ENCODE peak calls at places on chromosomes 11 and 22, in nine cellular contexts. One of them, this sample, is unnamed.

GRCh38 chr11:20397281-20397680 is 9.8 kb downstream of the PRMT3 start:
- DNase-seq in stimulated activated CD4-positive, alpha-beta T cell treated with anti-CD3 and anti-CD28 coated beads, Interleukin-15, amount 100 ng/mL, for 1 hour: no peak
- DNase-seq in activated naive CD4-positive, alpha-beta T cell treated with anti-CD3 and anti-CD28 coated beads for 36 hours: peak; percentile 23
- DNase-seq in GM23248: peak; percentile 75
- DNase-seq in heart right ventricle: no peak
- DNase-seq in A549: peak; percentile 38
- DNase-seq in colonic mucosa: no peak
- DNase-seq in stimulated activated naive CD4-positive, alpha-beta T cell treated with Interleukin-2 at 50 U/mL for 16 hours: no peak
- DNase-seq in myocyte: peak; percentile 34
- DNase-seq in this sample: no peak

GRCh38 chr22:39956932-39957664 is 3.1 kb upstream of the TMA7B start:
- DNase-seq in stimulated activated CD4-positive, alpha-beta T cell treated with anti-CD3 and anti-CD28 coated beads, Interleukin-15, amount 100 ng/mL, for 1 hour: no peak
- DNase-seq in A549: no peak
- DNase-seq in myocyte: no peak
- DNase-seq in stimulated activated naive CD4-positive, alpha-beta T cell treated with Interleukin-2 at 50 U/mL for 16 hours: no peak
- DNase-seq in colonic mucosa: no peak
- DNase-seq in activated naive CD4-positive, alpha-beta T cell treated with anti-CD3 and anti-CD28 coated beads for 36 hours: no peak
- DNase-seq in GM23248: no peak
- DNase-seq in heart right ventricle: no peak
- DNase-seq in this sample: no peak

GRCh38 chr11:63443714-63444113 is 47.3 kb downstream of the PLAAT5 start:
- DNase-seq in GM23248: no peak
- DNase-seq in heart right ventricle: no peak
- DNase-seq in colonic mucosa: no peak
- DNase-seq in stimulated activated naive CD4-positive, alpha-beta T cell treated with Interleukin-2 at 50 U/mL for 16 hours: no peak
- DNase-seq in A549: no peak
- DNase-seq in myocyte: no peak
- DNase-seq in stimulated activated CD4-positive, alpha-beta T cell treated with anti-CD3 and anti-CD28 coated beads, Interleukin-15, amount 100 ng/mL, for 1 hour: no peak
- DNase-seq in activated naive CD4-positive, alpha-beta T cell treated with anti-CD3 and anti-CD28 coated beads for 36 hours: peak; percentile 44
- DNase-seq in this sample: no peak

GRCh38 chr11:74135516-74135840 is 35.3 kb downstream of the C2CD3 start:
- DNase-seq in activated naive CD4-positive, alpha-beta T cell treated with anti-CD3 and anti-CD28 coated beads for 36 hours: no peak
- DNase-seq in heart right ventricle: no peak
- DNase-seq in GM23248: no peak
- DNase-seq in A549: no peak
- DNase-seq in stimulated activated naive CD4-positive, alpha-beta T cell treated with Interleukin-2 at 50 U/mL for 16 hours: no peak
- DNase-seq in colonic mucosa: no peak
- DNase-seq in myocyte: no peak
- DNase-seq in stimulated activated CD4-positive, alpha-beta T cell treated with anti-CD3 and anti-CD28 coated beads, Interleukin-15, amount 100 ng/mL, for 1 hour: no peak
- DNase-seq in this sample: no peak

GRCh38 chr11:77063407-77063806 is 3.4 kb upstream of the CAPN5 start:
- DNase-seq in myocyte: no peak
- DNase-seq in colonic mucosa: peak; percentile 50
- DNase-seq in stimulated activated CD4-positive, alpha-beta T cell treated with anti-CD3 and anti-CD28 coated beads, Interleukin-15, amount 100 ng/mL, for 1 hour: no peak
- DNase-seq in heart right ventricle: no peak
- DNase-seq in GM23248: no peak
- DNase-seq in A549: no peak
- DNase-seq in activated naive CD4-positive, alpha-beta T cell treated with anti-CD3 and anti-CD28 coated beads for 36 hours: no peak
- DNase-seq in stimulated activated naive CD4-positive, alpha-beta T cell treated with Interleukin-2 at 50 U/mL for 16 hours: no peak
- DNase-seq in this sample: no peak

GRCh38 chr11:2416765-2417164 is 16.2 kb downstream of the TSSC4 start:
- DNase-seq in heart right ventricle: no peak
- DNase-seq in stimulated activated CD4-positive, alpha-beta T cell treated with anti-CD3 and anti-CD28 coated beads, Interleukin-15, amount 100 ng/mL, for 1 hour: no peak
- DNase-seq in A549: no peak
- DNase-seq in GM23248: no peak
- DNase-seq in stimulated activated naive CD4-positive, alpha-beta T cell treated with Interleukin-2 at 50 U/mL for 16 hours: no peak
- DNase-seq in activated naive CD4-positive, alpha-beta T cell treated with anti-CD3 and anti-CD28 coated beads for 36 hours: no peak
- DNase-seq in colonic mucosa: no peak
- DNase-seq in myocyte: no peak
- DNase-seq in this sample: peak; percentile 10

GRCh38 chr22:26573026-26573662 is 16.8 kb downstream of the TPST2 start:
- DNase-seq in stimulated activated naive CD4-positive, alpha-beta T cell treated with Interleukin-2 at 50 U/mL for 16 hours: no peak
- DNase-seq in A549: no peak
- DNase-seq in activated naive CD4-positive, alpha-beta T cell treated with anti-CD3 and anti-CD28 coated beads for 36 hours: peak; percentile 53
- DNase-seq in stimulated activated CD4-positive, alpha-beta T cell treated with anti-CD3 and anti-CD28 coated beads, Interleukin-15, amount 100 ng/mL, for 1 hour: no peak
- DNase-seq in heart right ventricle: peak; percentile 47
- DNase-seq in myocyte: no peak
- DNase-seq in colonic mucosa: no peak
- DNase-seq in GM23248: no peak
- DNase-seq in this sample: peak; percentile 76

GRCh38 chr22:37378642-37379058 is 48.6 kb downstream of the ELFN2 start:
- DNase-seq in A549: peak; percentile 10
- DNase-seq in stimulated activated CD4-positive, alpha-beta T cell treated with anti-CD3 and anti-CD28 coated beads, Interleukin-15, amount 100 ng/mL, for 1 hour: no peak
- DNase-seq in activated naive CD4-positive, alpha-beta T cell treated with anti-CD3 and anti-CD28 coated beads for 36 hours: no peak
- DNase-seq in GM23248: peak; percentile 48
- DNase-seq in stimulated activated naive CD4-positive, alpha-beta T cell treated with Interleukin-2 at 50 U/mL for 16 hours: no peak
- DNase-seq in colonic mucosa: no peak
- DNase-seq in heart right ventricle: no peak
- DNase-seq in myocyte: peak; percentile 49
- DNase-seq in this sample: no peak

GRCh38 chr11:93537767-93538261 is 5.4 kb downstream of the SMCO4 start:
- DNase-seq in A549: no peak
- DNase-seq in GM23248: peak; percentile 52
- DNase-seq in myocyte: no peak
- DNase-seq in colonic mucosa: no peak
- DNase-seq in stimulated activated naive CD4-positive, alpha-beta T cell treated with Interleukin-2 at 50 U/mL for 16 hours: no peak
- DNase-seq in heart right ventricle: no peak
- DNase-seq in stimulated activated CD4-positive, alpha-beta T cell treated with anti-CD3 and anti-CD28 coated beads, Interleukin-15, amount 100 ng/mL, for 1 hour: no peak
- DNase-seq in activated naive CD4-positive, alpha-beta T cell treated with anti-CD3 and anti-CD28 coated beads for 36 hours: no peak
- DNase-seq in this sample: peak; percentile 55

GRCh38 chr11:34344410-34345011 is 13.3 kb downstream of the ABTB2 start:
- DNase-seq in activated naive CD4-positive, alpha-beta T cell treated with anti-CD3 and anti-CD28 coated beads for 36 hours: no peak
- DNase-seq in stimulated activated naive CD4-positive, alpha-beta T cell treated with Interleukin-2 at 50 U/mL for 16 hours: no peak
- DNase-seq in myocyte: no peak
- DNase-seq in stimulated activated CD4-positive, alpha-beta T cell treated with anti-CD3 and anti-CD28 coated beads, Interleukin-15, amount 100 ng/mL, for 1 hour: no peak
- DNase-seq in GM23248: no peak
- DNase-seq in colonic mucosa: no peak
- DNase-seq in heart right ventricle: no peak
- DNase-seq in A549: peak; percentile 67
- DNase-seq in this sample: no peak

GRCh38 chr11:111676878-111677585 is 74.8 kb downstream of the SIK2 start:
- DNase-seq in stimulated activated CD4-positive, alpha-beta T cell treated with anti-CD3 and anti-CD28 coated beads, Interleukin-15, amount 100 ng/mL, for 1 hour: no peak
- DNase-seq in A549: no peak
- DNase-seq in activated naive CD4-positive, alpha-beta T cell treated with anti-CD3 and anti-CD28 coated beads for 36 hours: no peak
- DNase-seq in GM23248: peak; percentile 73
- DNase-seq in heart right ventricle: no peak
- DNase-seq in myocyte: peak; percentile 67
- DNase-seq in colonic mucosa: no peak
- DNase-seq in stimulated activated naive CD4-positive, alpha-beta T cell treated with Interleukin-2 at 50 U/mL for 16 hours: no peak
- DNase-seq in this sample: no peak

GRCh38 chr11:95910638-95911368 is 13.1 kb downstream of the MTMR2 start:
- DNase-seq in colonic mucosa: no peak
- DNase-seq in stimulated activated naive CD4-positive, alpha-beta T cell treated with Interleukin-2 at 50 U/mL for 16 hours: no peak
- DNase-seq in activated naive CD4-positive, alpha-beta T cell treated with anti-CD3 and anti-CD28 coated beads for 36 hours: no peak
- DNase-seq in A549: no peak
- DNase-seq in myocyte: no peak
- DNase-seq in stimulated activated CD4-positive, alpha-beta T cell treated with anti-CD3 and anti-CD28 coated beads, Interleukin-15, amount 100 ng/mL, for 1 hour: no peak
- DNase-seq in GM23248: no peak
- DNase-seq in heart right ventricle: no peak
- DNase-seq in this sample: no peak

GRCh38 chr11:34331736-34332135 is 26.1 kb downstream of the ABTB2 start:
- DNase-seq in heart right ventricle: no peak
- DNase-seq in activated naive CD4-positive, alpha-beta T cell treated with anti-CD3 and anti-CD28 coated beads for 36 hours: no peak
- DNase-seq in stimulated activated naive CD4-positive, alpha-beta T cell treated with Interleukin-2 at 50 U/mL for 16 hours: no peak
- DNase-seq in myocyte: no peak
- DNase-seq in colonic mucosa: no peak
- DNase-seq in A549: peak; percentile 61
- DNase-seq in stimulated activated CD4-positive, alpha-beta T cell treated with anti-CD3 and anti-CD28 coated beads, Interleukin-15, amount 100 ng/mL, for 1 hour: no peak
- DNase-seq in GM23248: peak; percentile 46
- DNase-seq in this sample: no peak

GRCh38 chr22:41001722-41002122 is 50.5 kb downstream of the RBX1 start:
- DNase-seq in activated naive CD4-positive, alpha-beta T cell treated with anti-CD3 and anti-CD28 coated beads for 36 hours: peak; percentile 10
- DNase-seq in myocyte: peak; percentile 24
- DNase-seq in heart right ventricle: no peak
- DNase-seq in A549: no peak
- DNase-seq in colonic mucosa: no peak
- DNase-seq in GM23248: peak; percentile 68
- DNase-seq in stimulated activated CD4-positive, alpha-beta T cell treated with anti-CD3 and anti-CD28 coated beads, Interleukin-15, amount 100 ng/mL, for 1 hour: no peak
- DNase-seq in stimulated activated naive CD4-positive, alpha-beta T cell treated with Interleukin-2 at 50 U/mL for 16 hours: no peak
- DNase-seq in this sample: no peak

GRCh38 chr11:131744847-131745246 is 374.4 kb downstream of the NTM start:
- DNase-seq in myocyte: no peak
- DNase-seq in stimulated activated naive CD4-positive, alpha-beta T cell treated with Interleukin-2 at 50 U/mL for 16 hours: no peak
- DNase-seq in heart right ventricle: no peak
- DNase-seq in stimulated activated CD4-positive, alpha-beta T cell treated with anti-CD3 and anti-CD28 coated beads, Interleukin-15, amount 100 ng/mL, for 1 hour: no peak
- DNase-seq in activated naive CD4-positive, alpha-beta T cell treated with anti-CD3 and anti-CD28 coated beads for 36 hours: no peak
- DNase-seq in GM23248: peak; percentile 83
- DNase-seq in colonic mucosa: no peak
- DNase-seq in A549: no peak
- DNase-seq in this sample: no peak

GRCh38 chr11:14288189-14288935 is 70.6 kb downstream of the RRAS2 start:
- DNase-seq in stimulated activated CD4-positive, alpha-beta T cell treated with anti-CD3 and anti-CD28 coated beads, Interleukin-15, amount 100 ng/mL, for 1 hour: no peak
- DNase-seq in activated naive CD4-positive, alpha-beta T cell treated with anti-CD3 and anti-CD28 coated beads for 36 hours: no peak
- DNase-seq in stimulated activated naive CD4-positive, alpha-beta T cell treated with Interleukin-2 at 50 U/mL for 16 hours: no peak
- DNase-seq in heart right ventricle: no peak
- DNase-seq in A549: no peak
- DNase-seq in GM23248: peak; percentile 88
- DNase-seq in colonic mucosa: no peak
- DNase-seq in myocyte: peak; percentile 35
- DNase-seq in this sample: no peak

GRCh38 chr11:58924230-58924629 is 15.1 kb upstream of the GLYATL1 start:
- DNase-seq in stimulated activated CD4-positive, alpha-beta T cell treated with anti-CD3 and anti-CD28 coated beads, Interleukin-15, amount 100 ng/mL, for 1 hour: no peak
- DNase-seq in heart right ventricle: no peak
- DNase-seq in colonic mucosa: no peak
- DNase-seq in myocyte: no peak
- DNase-seq in A549: no peak
- DNase-seq in stimulated activated naive CD4-positive, alpha-beta T cell treated with Interleukin-2 at 50 U/mL for 16 hours: no peak
- DNase-seq in GM23248: no peak
- DNase-seq in activated naive CD4-positive, alpha-beta T cell treated with anti-CD3 and anti-CD28 coated beads for 36 hours: no peak
- DNase-seq in this sample: no peak

GRCh38 chr11:76250520-76251222 is 44.4 kb upstream of the WNT11 start:
- DNase-seq in heart right ventricle: no peak
- DNase-seq in GM23248: peak; percentile 10
- DNase-seq in A549: no peak
- DNase-seq in stimulated activated CD4-positive, alpha-beta T cell treated with anti-CD3 and anti-CD28 coated beads, Interleukin-15, amount 100 ng/mL, for 1 hour: no peak
- DNase-seq in myocyte: no peak
- DNase-seq in stimulated activated naive CD4-positive, alpha-beta T cell treated with Interleukin-2 at 50 U/mL for 16 hours: no peak
- DNase-seq in colonic mucosa: no peak
- DNase-seq in activated naive CD4-positive, alpha-beta T cell treated with anti-CD3 and anti-CD28 coated beads for 36 hours: no peak
- DNase-seq in this sample: no peak

GRCh38 chr11:12743834-12744449 is 69.7 kb downstream of the TEAD1 start:
- DNase-seq in activated naive CD4-positive, alpha-beta T cell treated with anti-CD3 and anti-CD28 coated beads for 36 hours: no peak
- DNase-seq in heart right ventricle: no peak
- DNase-seq in GM23248: no peak
- DNase-seq in myocyte: no peak
- DNase-seq in colonic mucosa: no peak
- DNase-seq in stimulated activated naive CD4-positive, alpha-beta T cell treated with Interleukin-2 at 50 U/mL for 16 hours: no peak
- DNase-seq in stimulated activated CD4-positive, alpha-beta T cell treated with anti-CD3 and anti-CD28 coated beads, Interleukin-15, amount 100 ng/mL, for 1 hour: no peak
- DNase-seq in A549: no peak
- DNase-seq in this sample: no peak

GRCh38 chr11:73376803-73377629 is 817 bp downstream of the RELT start:
- DNase-seq in stimulated activated CD4-positive, alpha-beta T cell treated with anti-CD3 and anti-CD28 coated beads, Interleukin-15, amount 100 ng/mL, for 1 hour: peak; percentile 35
- DNase-seq in colonic mucosa: peak; percentile 57
- DNase-seq in activated naive CD4-positive, alpha-beta T cell treated with anti-CD3 and anti-CD28 coated beads for 36 hours: peak; percentile 85
- DNase-seq in myocyte: peak; percentile 59
- DNase-seq in heart right ventricle: peak; percentile 44
- DNase-seq in A549: peak; percentile 82
- DNase-seq in stimulated activated naive CD4-positive, alpha-beta T cell treated with Interleukin-2 at 50 U/mL for 16 hours: peak; percentile 60
- DNase-seq in GM23248: peak; percentile 90
- DNase-seq in this sample: peak; percentile 69

GRCh38 chr11:23679041-23679440 is 817.8 kb upstream of the LUZP2 start:
- DNase-seq in heart right ventricle: no peak
- DNase-seq in GM23248: no peak
- DNase-seq in stimulated activated CD4-positive, alpha-beta T cell treated with anti-CD3 and anti-CD28 coated beads, Interleukin-15, amount 100 ng/mL, for 1 hour: no peak
- DNase-seq in stimulated activated naive CD4-positive, alpha-beta T cell treated with Interleukin-2 at 50 U/mL for 16 hours: no peak
- DNase-seq in activated naive CD4-positive, alpha-beta T cell treated with anti-CD3 and anti-CD28 coated beads for 36 hours: no peak
- DNase-seq in colonic mucosa: no peak
- DNase-seq in myocyte: no peak
- DNase-seq in A549: no peak
- DNase-seq in this sample: no peak

GRCh38 chr11:1639666-1640065 is 10.1 kb downstream of the KRTAP5-5 start:
- DNase-seq in myocyte: no peak
- DNase-seq in colonic mucosa: no peak
- DNase-seq in stimulated activated naive CD4-positive, alpha-beta T cell treated with Interleukin-2 at 50 U/mL for 16 hours: no peak
- DNase-seq in GM23248: no peak
- DNase-seq in activated naive CD4-positive, alpha-beta T cell treated with anti-CD3 and anti-CD28 coated beads for 36 hours: no peak
- DNase-seq in A549: no peak
- DNase-seq in stimulated activated CD4-positive, alpha-beta T cell treated with anti-CD3 and anti-CD28 coated beads, Interleukin-15, amount 100 ng/mL, for 1 hour: no peak
- DNase-seq in heart right ventricle: no peak
- DNase-seq in this sample: no peak

GRCh38 chr22:46083383-46084350 is 66.7 kb upstream of the PPARA start:
- DNase-seq in colonic mucosa: no peak
- DNase-seq in GM23248: peak; percentile 61
- DNase-seq in myocyte: peak; percentile 53
- DNase-seq in activated naive CD4-positive, alpha-beta T cell treated with anti-CD3 and anti-CD28 coated beads for 36 hours: no peak
- DNase-seq in A549: no peak
- DNase-seq in heart right ventricle: peak; percentile 20
- DNase-seq in stimulated activated CD4-positive, alpha-beta T cell treated with anti-CD3 and anti-CD28 coated beads, Interleukin-15, amount 100 ng/mL, for 1 hour: no peak
- DNase-seq in stimulated activated naive CD4-positive, alpha-beta T cell treated with Interleukin-2 at 50 U/mL for 16 hours: no peak
- DNase-seq in this sample: peak; percentile 45

GRCh38 chr11:3227568-3228444 is 4.4 kb downstream of the MRGPRE start:
- DNase-seq in A549: no peak
- DNase-seq in heart right ventricle: peak; percentile 8
- DNase-seq in activated naive CD4-positive, alpha-beta T cell treated with anti-CD3 and anti-CD28 coated beads for 36 hours: no peak
- DNase-seq in colonic mucosa: no peak
- DNase-seq in stimulated activated CD4-positive, alpha-beta T cell treated with anti-CD3 and anti-CD28 coated beads, Interleukin-15, amount 100 ng/mL, for 1 hour: no peak
- DNase-seq in myocyte: no peak
- DNase-seq in stimulated activated naive CD4-positive, alpha-beta T cell treated with Interleukin-2 at 50 U/mL for 16 hours: no peak
- DNase-seq in GM23248: no peak
- DNase-seq in this sample: peak; percentile 26

GRCh38 chr22:29727248-29727551 is 7.4 kb downstream of the CABP7 start:
- DNase-seq in stimulated activated CD4-positive, alpha-beta T cell treated with anti-CD3 and anti-CD28 coated beads, Interleukin-15, amount 100 ng/mL, for 1 hour: no peak
- DNase-seq in stimulated activated naive CD4-positive, alpha-beta T cell treated with Interleukin-2 at 50 U/mL for 16 hours: no peak
- DNase-seq in myocyte: no peak
- DNase-seq in activated naive CD4-positive, alpha-beta T cell treated with anti-CD3 and anti-CD28 coated beads for 36 hours: peak; percentile 39
- DNase-seq in heart right ventricle: peak; percentile 47
- DNase-seq in A549: peak; percentile 51
- DNase-seq in colonic mucosa: peak; percentile 27
- DNase-seq in GM23248: peak; percentile 52
- DNase-seq in this sample: peak; percentile 72

GRCh38 chr22:28779833-28780232 is 7.3 kb downstream of the CCDC117 start:
- DNase-seq in myocyte: no peak
- DNase-seq in activated naive CD4-positive, alpha-beta T cell treated with anti-CD3 and anti-CD28 coated beads for 36 hours: no peak
- DNase-seq in heart right ventricle: no peak
- DNase-seq in A549: no peak
- DNase-seq in stimulated activated CD4-positive, alpha-beta T cell treated with anti-CD3 and anti-CD28 coated beads, Interleukin-15, amount 100 ng/mL, for 1 hour: no peak
- DNase-seq in colonic mucosa: no peak
- DNase-seq in stimulated activated naive CD4-positive, alpha-beta T cell treated with Interleukin-2 at 50 U/mL for 16 hours: no peak
- DNase-seq in GM23248: no peak
- DNase-seq in this sample: no peak